ENCODE peak calls at places on chromosomes 1 and 21, in five cellular contexts. Z is suprapubic skin, N is SK-N-SH, U is H1, R is stomach. V is an unnamed sample.

GRCh38 chr1:228862542-228863505 is 127.5 kb downstream of the RHOU start:
- DNase-seq in Z (no peak), N (no peak), U (no peak), R (no peak), V (peak; percentile 70)

GRCh38 chr1:224168859-224169380 is 14.1 kb upstream of the DEGS1 start:
- DNase-seq in Z (no peak), N (no peak), U (no peak), R (no peak), V (no peak)

GRCh38 chr1:110449661-110450651 is 993 bp upstream of the PROK1 start:
- DNase-seq in Z (no peak), N (no peak), U (no peak), R (no peak), V (no peak)

GRCh38 chr21:25963186-25963585 is 207.4 kb downstream of the APP start:
- DNase-seq in Z (no peak), N (no peak), U (no peak), R (no peak), V (no peak)

GRCh38 chr1:241406421-241406820 is 49.4 kb upstream of the RGS7 start:
- DNase-seq in Z (no peak), N (no peak), U (no peak), R (no peak), V (no peak)

GRCh38 chr1:202143011-202143767 is 1.3 kb downstream of the ARL8A start:
- DNase-seq in Z (no peak), N (peak; percentile 53), U (no peak), R (no peak), V (no peak)

GRCh38 chr1:92476071-92476607 is 10.6 kb downstream of the GFI1 start:
- DNase-seq in Z (no peak), N (no peak), U (no peak), R (no peak), V (no peak)

GRCh38 chr21:33976980-33977720 is 61.5 kb upstream of the ATP5PO start:
- DNase-seq in Z (no peak), N (no peak), U (no peak), R (no peak), V (no peak)

GRCh38 chr1:225845633-225846259 is 35.8 kb downstream of the EPHX1 start:
- DNase-seq in Z (peak; percentile 89), N (peak; percentile 85), U (peak; percentile 82), R (peak; percentile 72), V (no peak)

GRCh38 chr1:61174060-61174788 is 91.9 kb downstream of the NFIA start:
- DNase-seq in Z (no peak), N (no peak), U (no peak), R (no peak), V (no peak)

GRCh38 chr1:218459878-218460277 is 114.7 kb downstream of the TGFB2 start:
- DNase-seq in Z (no peak), N (peak; percentile 14), U (peak; percentile 33), R (no peak), V (no peak)

GRCh38 chr1:67824771-67825170 is 8.5 kb downstream of the GNG12 start:
- DNase-seq in Z (no peak), N (no peak), U (no peak), R (no peak), V (peak; percentile 60)

GRCh38 chr1:115669002-115669673 is 27.4 kb downstream of the VANGL1 start:
- DNase-seq in Z (no peak), N (no peak), U (no peak), R (no peak), V (no peak)
- TF ChIP-seq EP300 in Z (no peak), N (no peak), U (no peak), R (no peak), V (no peak)

GRCh38 chr1:71223949-71224348 is 143.1 kb upstream of the ZRANB2 start:
- DNase-seq in Z (no peak), N (no peak), U (no peak), R (no peak), V (no peak)

GRCh38 chr1:71228236-71228635 is 147.4 kb upstream of the ZRANB2 start:
- DNase-seq in Z (no peak), N (no peak), U (no peak), R (no peak), V (no peak)

GRCh38 chr1:71228727-71229371 is 148.0 kb upstream of the ZRANB2 start:
- DNase-seq in Z (no peak), N (no peak), U (peak; percentile 9), R (no peak), V (no peak)

GRCh38 chr1:71222668-71223067 is 141.8 kb upstream of the ZRANB2 start:
- DNase-seq in Z (no peak), N (no peak), U (no peak), R (no peak), V (no peak)

DNA sequence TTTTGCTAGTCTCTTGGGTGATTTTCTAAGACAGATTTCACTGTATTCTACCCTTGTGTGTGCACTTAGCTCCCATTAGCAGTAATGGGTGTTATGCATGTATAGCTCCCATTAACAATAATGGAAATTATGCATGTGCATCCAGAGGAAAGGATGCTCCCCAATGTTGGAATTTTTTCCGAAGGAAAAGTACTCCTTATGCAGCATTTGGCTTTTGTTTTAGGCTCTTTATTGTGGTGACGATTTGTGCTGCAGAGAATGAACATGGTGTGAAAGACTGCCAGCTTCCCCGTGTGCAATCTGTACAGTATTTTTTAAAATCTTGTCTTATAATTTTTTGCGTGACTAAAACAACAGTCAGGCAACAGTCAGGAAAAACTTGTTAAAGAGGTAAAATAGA is 144.1 kb upstream of the ZRANB2 start:
- DNase-seq in Z (no peak), N (no peak), U (no peak), R (no peak), V (no peak)
- TF ChIP-seq EP300 in Z (no peak), N (no peak), U (no peak), R (no peak), V (no peak)

GRCh38 chr1:211684331-211684730 is 8.9 kb upstream of the NEK2 start:
- DNase-seq in Z (no peak), N (no peak), U (no peak), R (no peak), V (peak; percentile 81)

GRCh38 chr1:211683396-211684297 is 8.2 kb upstream of the NEK2 start:
- DNase-seq in Z (no peak), N (no peak), U (no peak), R (no peak), V (peak; percentile 90)

GRCh38 chr1:211684791-211685190 is 9.4 kb upstream of the NEK2 start:
- DNase-seq in Z (no peak), N (no peak), U (no peak), R (no peak), V (peak; percentile 87)

GRCh38 chr1:211677659-211678058 is 2.2 kb upstream of the NEK2 start:
- DNase-seq in Z (no peak), N (no peak), U (no peak), R (no peak), V (no peak)

DNA sequence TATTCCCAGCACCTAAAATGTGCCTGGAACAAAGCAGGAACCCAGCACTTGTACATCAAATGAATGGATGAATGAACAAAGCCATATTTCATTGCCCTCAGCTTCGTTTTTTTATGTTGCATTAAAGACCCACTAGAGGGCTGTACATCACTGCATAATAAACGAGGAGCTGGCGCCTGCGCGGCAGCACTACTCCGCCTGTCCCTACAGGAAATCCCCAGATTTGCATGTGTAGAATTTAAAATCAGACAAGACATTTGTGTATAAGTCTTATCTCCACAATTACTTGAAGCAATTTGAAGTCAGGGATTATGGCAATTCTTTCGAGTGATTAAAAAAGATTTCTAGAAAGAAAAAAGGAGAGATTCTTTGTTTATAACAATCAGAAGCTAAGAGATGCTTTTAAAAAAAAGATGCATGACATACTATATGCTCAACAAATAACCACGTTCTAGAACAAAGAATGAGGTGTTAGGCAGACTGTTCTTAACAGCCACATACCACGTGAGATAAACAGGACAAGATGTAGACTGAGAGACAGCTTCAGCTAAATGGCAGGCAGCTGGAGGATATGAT is 5.4 kb upstream of the NEK2 start:
- DNase-seq in Z (no peak), N (peak; percentile 83), U (no peak), R (peak; percentile 70), V (no peak)
- TF ChIP-seq EP300 in Z (no peak), N (no peak), U (no peak), R (no peak), V (no peak)

GRCh38 chr1:109392037-109392787 is 5.5 kb downstream of the SORT1 start:
- DNase-seq in Z (no peak), N (no peak), U (no peak), R (no peak), V (no peak)

GRCh38 chr1:109391626-109392025 is 6.1 kb downstream of the SORT1 start:
- DNase-seq in Z (no peak), N (no peak), U (no peak), R (no peak), V (no peak)

GRCh38 chr1:109393602-109394233 is 4.0 kb downstream of the SORT1 start:
- DNase-seq in Z (no peak), N (no peak), U (no peak), R (no peak), V (no peak)

GRCh38 chr1:109394591-109395281 is 3.0 kb downstream of the SORT1 start:
- DNase-seq in Z (no peak), N (no peak), U (no peak), R (no peak), V (no peak)

DNA sequence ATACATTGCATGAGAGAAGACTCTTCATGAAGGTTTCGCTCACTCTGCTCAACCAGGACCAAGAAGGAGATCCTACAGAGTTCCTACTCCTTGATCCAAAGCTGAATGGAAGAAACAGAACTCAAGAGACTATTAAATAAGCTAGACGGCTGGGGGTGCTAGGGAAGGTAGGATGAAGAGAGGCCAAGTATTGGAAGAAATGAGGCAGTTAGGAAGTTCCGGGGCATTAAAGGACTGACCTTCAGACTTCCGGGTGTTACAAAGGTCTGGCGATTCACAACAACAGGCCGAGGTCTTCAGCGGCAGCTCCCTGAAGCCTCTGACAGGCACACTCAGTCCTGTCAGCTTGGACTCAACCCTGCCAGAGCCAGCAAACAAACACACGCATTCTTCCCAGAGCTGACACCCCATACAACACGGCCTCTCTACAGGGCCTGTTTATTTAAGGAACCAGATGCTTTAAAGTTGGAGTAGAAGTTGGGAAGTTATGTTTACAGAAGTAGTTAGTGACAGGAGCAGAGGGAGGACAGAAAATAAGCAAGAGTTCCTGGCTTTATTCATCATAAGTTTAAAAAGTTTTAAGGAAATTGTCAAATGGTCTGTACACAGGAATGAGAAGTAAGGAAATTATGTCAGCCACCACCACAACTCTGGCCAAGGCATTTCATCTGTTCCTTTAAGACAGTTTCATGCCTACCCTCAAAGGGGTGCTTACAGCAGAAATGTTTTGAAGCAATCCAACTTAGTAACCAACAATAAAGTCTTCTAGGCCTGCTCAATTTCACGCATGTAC is 4.7 kb downstream of the SORT1 start:
- DNase-seq in Z (no peak), N (no peak), U (no peak), R (peak; percentile 65), V (no peak)
- TF ChIP-seq EP300 in Z (no peak), N (no peak), U (no peak), R (no peak), V (no peak)

DNA sequence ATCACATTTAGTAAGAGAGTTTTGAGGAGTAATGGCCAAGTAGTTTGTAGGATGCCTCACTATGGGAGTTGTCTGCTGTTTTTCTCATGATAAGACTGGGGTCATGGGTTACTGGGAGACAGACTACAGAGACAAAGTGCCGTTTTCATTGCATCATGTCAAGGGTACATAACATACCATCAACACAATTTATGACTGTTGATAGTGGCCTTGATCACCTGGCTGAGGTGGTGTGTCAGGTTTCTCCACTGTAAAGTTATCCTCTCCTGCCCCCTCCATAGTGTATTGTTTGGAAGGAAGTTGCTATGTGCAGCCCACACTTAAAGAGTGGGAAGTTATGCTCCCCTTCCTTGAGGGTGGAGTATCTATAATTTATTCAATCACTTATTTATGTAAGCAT is 263.5 kb upstream of the POU3F1 start:
- DNase-seq in Z (no peak), N (no peak), U (no peak), R (no peak), V (peak; percentile 21)
- TF ChIP-seq EP300 in Z (no peak), N (no peak), U (no peak), R (no peak), V (no peak)